ENCODE peak calls at places on chromosome 1, in eight cellular contexts. R is HCT116, P is A549, D is NB4, Y is GM12878, X is K562, Q is HepG2, A is H1. W is an unnamed sample.
A peak's percentile ranks its signal among the peaks of the same experiment; 100 is the strongest.

GRCh38 chr1:202106340-202107284 is 16.1 kb upstream of the GPR37L1 start:
- DNase-seq in D (no peak), P (peak; percentile 58), R (peak; percentile 65), X (peak; percentile 88), A (no peak), Q (no peak), Y (no peak), W (no peak)

GRCh38 chr1:206839857-206840256 is 25.6 kb upstream of the IL20 start:
- DNase-seq in P (no peak), A (no peak), Y (no peak), X (no peak), D (no peak), Q (no peak), R (no peak), W (no peak)

GRCh38 chr1:201954263-201955008 is 867 bp upstream of the TIMM17A start:
- DNase-seq in R (no peak), P (no peak), X (no peak), Y (no peak), D (no peak), A (no peak), Q (no peak), W (no peak)

GRCh38 chr1:153791856-153792253 is 16.6 kb downstream of the SLC27A3 start:
- DNase-seq in D (peak; percentile 78), A (no peak), R (no peak), X (no peak), Q (no peak), Y (no peak), P (no peak), W (no peak)

GRCh38 chr1:54413295-54413694 is 7.1 kb upstream of the SSBP3 start:
- DNase-seq in D (no peak), Q (peak; percentile 39), P (no peak), X (no peak), A (no peak), R (no peak), Y (no peak), W (peak; percentile 72)

GRCh38 chr1:54158071-54158470 is 5.3 kb upstream of the CDCP2 start:
- DNase-seq in Y (no peak), R (peak; percentile 41), D (peak; percentile 80), P (peak; percentile 18), X (no peak), A (no peak), Q (no peak), W (no peak)

GRCh38 chr1:51214615-51215131 is 21.4 kb upstream of the RNF11 start:
- DNase-seq in Q (no peak), X (no peak), P (no peak), D (peak; percentile 40), A (no peak), R (no peak), Y (no peak), W (no peak)

GRCh38 chr1:183323849-183324683 is 94.1 kb downstream of the NMNAT2 start:
- DNase-seq in Q (no peak), Y (no peak), R (no peak), P (no peak), A (no peak), D (no peak), X (no peak), W (peak; percentile 6)

GRCh38 chr1:3166206-3166918 is 97.4 kb downstream of the PRDM16 start:
- DNase-seq in P (no peak), D (no peak), Q (no peak), A (no peak), R (no peak), Y (no peak), X (no peak), W (no peak)

GRCh38 chr1:236502972-236503639 is 20.7 kb upstream of the LGALS8 start:
- DNase-seq in R (peak; percentile 36), A (peak; percentile 76), Q (peak; percentile 91), P (peak; percentile 60), D (peak; percentile 80), Y (no peak), X (peak; percentile 57), W (peak; percentile 89)
- TF ChIP-seq MAX in R (peak; percentile 10), A (peak; percentile 35), Q (peak; percentile 70), P (peak; percentile 39), D (peak; percentile 17), Y (no peak), X (no peak), W (no peak)

GRCh38 chr1:228782662-228783414 is 47.6 kb downstream of the RHOU start:
- DNase-seq in Q (peak; percentile 80), X (no peak), D (no peak), P (peak; percentile 28), A (no peak), Y (no peak), R (no peak), W (no peak)
- TF ChIP-seq POLR2A in Q (no peak), X (no peak), D (no peak), P (no peak), A (no peak), Y (no peak), R (no peak), W (no peak)

GRCh38 chr1:41870076-41870562 is 48.6 kb downstream of the HIVEP3 start:
- DNase-seq in X (peak; percentile 28), R (peak; percentile 77), Q (no peak), D (peak; percentile 69), P (no peak), A (no peak), Y (no peak), W (peak; percentile 77)
- TF ChIP-seq MAX in X (no peak), R (peak; percentile 77), Q (no peak), D (no peak), P (no peak), A (no peak), Y (no peak), W (no peak)

DNA sequence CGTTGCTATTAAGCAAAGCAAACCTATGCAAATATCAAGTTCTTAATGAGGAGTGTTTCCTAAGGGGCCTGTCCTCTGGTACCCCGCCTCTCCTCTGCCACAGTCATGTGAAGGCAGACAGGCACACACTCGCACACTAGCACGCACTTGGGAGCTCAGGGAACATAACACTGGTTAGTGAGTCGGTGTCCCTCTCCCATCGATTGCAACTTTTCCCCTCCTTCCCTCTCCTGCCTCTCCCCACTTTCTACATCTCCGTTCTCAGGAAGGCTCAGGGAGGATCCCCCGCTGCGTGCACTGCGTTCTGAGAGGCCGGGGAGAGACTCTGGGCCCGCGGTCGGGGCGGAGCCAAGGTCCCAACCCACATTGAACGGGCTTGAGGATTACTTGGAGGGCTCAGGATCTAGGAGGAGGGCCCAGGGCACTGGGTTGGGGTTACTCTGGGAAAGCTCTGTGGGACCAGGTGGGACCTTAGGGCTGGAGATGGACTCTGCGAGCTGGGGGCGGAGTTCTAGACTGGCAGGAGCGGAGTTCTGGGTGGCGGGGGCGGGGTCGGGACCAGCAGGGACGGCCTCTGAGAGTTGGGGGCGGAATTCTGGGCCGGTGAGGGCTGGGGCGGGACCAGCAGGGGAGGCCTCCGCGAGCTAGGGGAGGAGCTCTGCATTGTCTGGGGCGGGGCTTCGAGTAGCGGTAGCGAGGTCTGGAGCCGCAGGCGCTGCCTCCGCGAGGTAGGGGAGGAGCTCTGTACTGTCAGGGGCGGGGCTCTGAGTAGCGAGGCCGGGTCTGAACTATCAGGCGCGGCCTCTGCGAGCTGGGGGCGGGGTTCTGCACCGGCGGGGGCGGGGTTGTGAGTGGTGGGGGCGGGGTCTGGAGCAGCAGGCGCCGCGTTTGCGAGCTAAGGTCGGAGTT is 533 bp upstream of the LEPR start:
- DNase-seq in R (peak; percentile 96), X (peak; percentile 97), D (peak; percentile 95), A (peak; percentile 91), P (peak; percentile 75), Q (peak; percentile 93), Y (peak; percentile 87), W (peak; percentile 99)
- TF ChIP-seq POLR2A in R (peak; percentile 47), X (peak; percentile 66), D (peak; percentile 26), A (peak; percentile 31), P (no peak), Q (peak; percentile 86), Y (peak; percentile 71), W (peak; percentile 5)

DNA sequence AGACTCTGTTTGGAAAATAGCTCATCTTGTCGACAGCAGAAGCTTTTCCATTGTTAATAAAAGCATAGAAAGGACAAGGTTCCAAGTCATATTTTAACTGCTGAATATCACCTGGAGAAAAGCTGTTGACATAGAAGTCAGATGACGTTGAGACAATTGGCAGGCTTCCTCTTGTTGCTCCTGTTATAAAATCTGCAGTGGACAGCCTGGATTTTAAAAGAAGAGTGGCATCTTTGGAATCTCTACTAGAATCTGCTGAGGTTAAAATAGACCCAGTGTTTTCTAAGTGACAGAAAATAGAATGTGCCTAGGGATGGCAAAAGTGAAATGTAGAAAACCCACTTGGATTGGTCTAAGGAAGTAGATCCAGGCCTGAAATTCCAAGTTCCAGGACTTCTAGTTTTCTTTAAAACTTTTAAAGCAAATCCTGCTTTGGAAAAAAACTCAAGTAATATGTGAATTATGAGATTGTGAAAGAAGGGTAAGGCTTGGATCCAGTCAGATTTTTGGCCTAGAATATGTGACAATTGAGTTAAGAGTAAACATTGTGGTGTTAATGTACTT is 53.6 kb upstream of the NEXN start:
- DNase-seq in X (no peak), A (no peak), R (no peak), D (no peak), Q (no peak), P (no peak), Y (no peak), W (peak; percentile 72)
- TF ChIP-seq MAX in X (no peak), A (no peak), R (no peak), D (no peak), Q (no peak), P (no peak), Y (no peak), W (no peak)

DNA sequence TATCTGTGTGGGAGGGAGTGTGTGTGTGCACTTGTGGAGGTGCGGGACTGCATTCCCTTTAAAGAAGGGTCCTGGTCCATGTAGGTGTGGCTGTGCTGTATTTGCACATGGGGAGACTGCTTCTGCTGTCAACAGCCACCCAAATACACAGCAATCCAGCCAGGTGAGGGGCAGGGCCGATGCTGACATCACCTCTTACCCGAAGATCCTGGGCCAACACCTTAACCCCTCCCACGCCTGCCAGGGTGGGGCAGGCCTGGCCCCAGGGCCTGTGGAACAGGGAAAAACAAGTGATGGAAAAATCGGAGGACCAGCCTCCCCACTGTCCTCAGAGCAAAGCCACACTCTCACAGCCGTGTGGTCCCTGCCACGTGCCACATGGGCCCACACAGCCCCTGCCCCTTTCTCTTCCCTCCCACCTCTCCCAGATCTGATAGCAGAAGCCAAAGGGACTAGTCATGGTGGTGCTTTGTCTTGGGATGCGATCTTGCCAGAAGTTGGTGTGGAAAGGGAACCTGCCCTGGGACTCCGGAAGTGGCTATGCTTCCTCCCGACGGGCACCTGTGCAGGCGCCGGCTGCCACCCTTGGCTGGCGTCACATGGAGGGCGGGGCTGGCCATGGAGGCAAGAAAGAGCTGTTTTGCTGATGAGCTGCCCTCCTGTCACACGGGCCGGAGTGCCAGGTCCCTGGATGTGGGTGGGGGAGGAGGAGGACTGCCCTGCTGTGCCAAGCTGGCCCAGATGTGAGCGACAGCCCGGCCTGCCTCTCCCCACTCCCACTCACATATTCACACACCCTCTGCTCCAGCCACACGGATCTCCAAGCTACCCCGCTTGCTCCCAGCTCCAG is 7.8 kb upstream of the CASZ1 start:
- DNase-seq in D (no peak), Q (no peak), A (no peak), X (no peak), Y (no peak), R (no peak), P (no peak), W (no peak)
- TF ChIP-seq POLR2A in D (no peak), Q (no peak), A (no peak), X (no peak), Y (no peak), R (peak; percentile 56), P (no peak), W (no peak)

GRCh38 chr1:156711011-156711817 is 5.8 kb upstream of the CRABP2 start:
- DNase-seq in Y (no peak), R (no peak), A (peak; percentile 51), X (no peak), Q (no peak), P (no peak), D (no peak), W (no peak)
- TF ChIP-seq MAX in Y (no peak), R (no peak), A (no peak), X (no peak), Q (no peak), P (no peak), D (no peak), W (no peak)